ENCODE peak calls at places on chromosomes 5 and 9, in four cellular contexts. H is A549; U is CD8-positive, alpha-beta T cell; Y is pancreas. P is an unnamed sample.

GRCh38 chr5:172356047-172356446 is 72.5 kb upstream of the UBTD2 start:
- DNase-seq in U (no peak), H (no peak), Y (no peak), P (no peak)

GRCh38 chr9:123434619-123435240 is 78.7 kb downstream of the CRB2 start:
- DNase-seq in U (no peak), H (peak; percentile 56), Y (no peak), P (no peak)

GRCh38 chr5:66417681-66418248 is 178.4 kb upstream of the MAST4 start:
- DNase-seq in H (no peak), U (no peak), Y (no peak), P (no peak)

GRCh38 chr5:143168171-143168681 is 235.3 kb downstream of the NR3C1 start:
- DNase-seq in H (no peak), U (no peak), Y (no peak), P (no peak)

GRCh38 chr9:35723426-35723825 is 8.6 kb downstream of the TLN1 start:
- DNase-seq in U (no peak), H (no peak), Y (no peak), P (no peak)

GRCh38 chr5:377326-377981 is 55.9 kb downstream of the AHRR start:
- DNase-seq in H (no peak), U (peak; percentile 44), Y (no peak), P (no peak)

GRCh38 chr9:78439866-78440830 is 143.2 kb downstream of the PSAT1 start:
- DNase-seq in H (no peak), U (no peak), Y (no peak), P (no peak)

GRCh38 chr5:80960531-80961375 is 590 bp downstream of the RASGRF2 start:
- DNase-seq in U (peak; percentile 79), Y (no peak), H (peak; percentile 47), P (peak; percentile 40)

GRCh38 chr5:177496111-177497010 is 1.0 kb downstream of the PDLIM7 start:
- DNase-seq in Y (no peak), U (no peak), H (peak; percentile 86), P (peak; percentile 79)

GRCh38 chr9:74908665-74909064 is 20.9 kb upstream of the TRPM6 start:
- DNase-seq in U (no peak), H (no peak), Y (no peak), P (no peak)

GRCh38 chr5:55694152-55694830 is 17.8 kb downstream of the SLC38A9 start:
- DNase-seq in H (peak; percentile 77), U (no peak), Y (no peak), P (no peak)

GRCh38 chr9:86034863-86035734 is 64.3 kb downstream of the GOLM1 start:
- DNase-seq in Y (peak; percentile 27), H (peak; percentile 79), U (peak; percentile 34), P (no peak)

GRCh38 chr5:176750144-176750543 is 60.2 kb upstream of the UNC5A start:
- DNase-seq in Y (no peak), H (no peak), U (no peak), P (no peak)

GRCh38 chr5:35622974-35623373 is 5.3 kb downstream of the SPEF2 start:
- DNase-seq in H (no peak), U (no peak), Y (no peak), P (no peak)

GRCh38 chr9:136023401-136024225 is 62.4 kb upstream of the UBAC1 start:
- DNase-seq in H (no peak), Y (no peak), U (no peak), P (peak; percentile 82)

GRCh38 chr5:149937610-149938009 is 7.0 kb downstream of the PDE6A start:
- DNase-seq in H (peak; percentile 55), Y (no peak), U (no peak), P (no peak)

GRCh38 chr5:39256472-39256871 is 37.1 kb upstream of the FYB1 start:
- DNase-seq in Y (no peak), H (peak; percentile 72), U (no peak), P (no peak)

GRCh38 chr9:135703726-135704125 is 1.7 kb downstream of the KCNT1 start:
- DNase-seq in U (no peak), H (no peak), Y (no peak), P (no peak)

GRCh38 chr5:55691265-55692105 is 20.6 kb downstream of the SLC38A9 start:
- DNase-seq in U (no peak), Y (no peak), H (peak; percentile 55), P (no peak)

GRCh38 chr9:92187989-92188714 is 72.9 kb upstream of the SPTLC1 start:
- DNase-seq in H (no peak), Y (no peak), U (no peak), P (no peak)

GRCh38 chr5:10550222-10550995 is 13.5 kb upstream of the ANKRD33B start:
- DNase-seq in Y (no peak), H (no peak), U (no peak), P (no peak)

GRCh38 chr5:66796306-66797292 is 200.4 kb downstream of the MAST4 start:
- DNase-seq in U (no peak), H (peak; percentile 14), Y (no peak), P (no peak)

GRCh38 chr9:113317777-113318176 is 14.6 kb upstream of the RNF183 start:
- DNase-seq in Y (no peak), U (no peak), H (no peak), P (no peak)

GRCh38 chr5:103894882-103895281 is 332.3 kb upstream of the NUDT12 start:
- DNase-seq in Y (no peak), U (no peak), H (no peak), P (no peak)

GRCh38 chr9:127223810-127224177 is 40.8 kb upstream of the GARNL3 start:
- DNase-seq in U (no peak), H (no peak), Y (no peak), P (no peak)

GRCh38 chr5:44387391-44387790 is 1.8 kb downstream of the FGF10 start:
- DNase-seq in U (no peak), H (no peak), Y (peak; percentile 17), P (no peak)

GRCh38 chr5:27450607-27451006 is 412.2 kb upstream of the CDH9 start:
- DNase-seq in U (no peak), H (peak; percentile 5), Y (no peak), P (no peak)

GRCh38 chr5:126676195-126676624 is 75.5 kb downstream of the PHAX start:
- DNase-seq in U (peak; percentile 75), H (peak; percentile 62), Y (peak; percentile 44), P (no peak)

GRCh38 chr9:87107072-87107471 is 159.8 kb upstream of the GAS1 start:
- DNase-seq in Y (no peak), H (peak; percentile 17), U (no peak), P (no peak)
- TF ChIP-seq CTCF in Y (no peak), H (no peak), U (no peak), P (no peak)

DNA sequence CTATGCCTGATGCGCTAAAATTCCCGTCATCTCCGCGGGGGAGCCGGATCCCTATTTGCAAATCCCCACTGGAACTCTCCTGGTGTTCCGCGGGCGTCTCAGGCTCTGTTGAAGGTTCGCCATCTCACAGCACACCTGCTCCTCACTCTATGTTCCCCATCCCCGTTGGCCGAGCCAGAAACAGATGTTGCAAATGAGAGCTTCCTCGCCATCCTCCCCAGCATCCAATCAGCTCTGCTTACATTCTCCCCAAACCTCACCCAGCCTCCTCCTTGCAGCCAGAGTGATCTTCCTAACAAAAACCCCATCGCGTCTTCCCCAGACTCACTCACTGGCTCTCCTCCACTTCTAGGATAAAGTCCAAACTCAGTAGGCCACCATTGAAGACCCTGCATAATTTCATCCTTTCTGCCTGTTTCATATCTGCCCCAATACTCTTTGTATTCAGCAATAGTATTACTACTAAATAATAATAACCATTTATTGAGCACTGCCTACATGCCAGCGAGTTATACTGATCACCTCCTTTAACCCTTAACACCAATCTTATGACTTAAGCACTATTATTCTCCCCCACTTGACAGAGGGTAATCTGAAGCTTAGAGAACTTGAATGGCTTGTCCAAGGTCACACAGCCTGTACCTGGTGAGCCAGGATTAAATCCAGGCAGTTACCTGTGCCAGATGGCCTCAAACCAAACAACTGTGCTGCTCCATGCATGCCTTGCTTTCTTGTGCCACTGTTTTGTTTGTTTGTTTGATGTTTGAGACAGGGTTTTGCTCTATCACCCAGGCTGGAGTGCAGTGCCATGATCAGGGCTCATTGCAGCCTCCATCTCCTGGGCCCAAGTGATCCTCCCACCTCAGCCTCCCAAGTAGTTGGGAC is 14.0 kb downstream of the AQP7 start:
- DNase-seq in H (no peak), U (no peak), Y (no peak), P (no peak)
- H3K4me1 ChIP-seq in H (peaks cover 22% of the 10 kb centered on the region), U (no peaks in the 10 kb centered on the region), Y (peaks cover 11% of the 10 kb centered on the region), P (peaks cover 38% of the 10 kb centered on the region)

GRCh38 chr5:154157483-154158378 is 32.8 kb upstream of the GALNT10 start:
- DNase-seq in U (no peak), H (no peak), Y (no peak), P (no peak)
- TF ChIP-seq CTCF in U (no peak), H (peak; percentile 41), Y (no peak), P (peak; percentile 50)

GRCh38 chr9:37370282-37370681 is 52.2 kb upstream of the GRHPR start:
- DNase-seq in H (no peak), U (no peak), Y (no peak), P (no peak)
- H3K4me1 ChIP-seq in H (no peaks in the 10 kb centered on the region), U (no peaks in the 10 kb centered on the region), Y (no peaks in the 10 kb centered on the region), P (no peaks in the 10 kb centered on the region)

DNA sequence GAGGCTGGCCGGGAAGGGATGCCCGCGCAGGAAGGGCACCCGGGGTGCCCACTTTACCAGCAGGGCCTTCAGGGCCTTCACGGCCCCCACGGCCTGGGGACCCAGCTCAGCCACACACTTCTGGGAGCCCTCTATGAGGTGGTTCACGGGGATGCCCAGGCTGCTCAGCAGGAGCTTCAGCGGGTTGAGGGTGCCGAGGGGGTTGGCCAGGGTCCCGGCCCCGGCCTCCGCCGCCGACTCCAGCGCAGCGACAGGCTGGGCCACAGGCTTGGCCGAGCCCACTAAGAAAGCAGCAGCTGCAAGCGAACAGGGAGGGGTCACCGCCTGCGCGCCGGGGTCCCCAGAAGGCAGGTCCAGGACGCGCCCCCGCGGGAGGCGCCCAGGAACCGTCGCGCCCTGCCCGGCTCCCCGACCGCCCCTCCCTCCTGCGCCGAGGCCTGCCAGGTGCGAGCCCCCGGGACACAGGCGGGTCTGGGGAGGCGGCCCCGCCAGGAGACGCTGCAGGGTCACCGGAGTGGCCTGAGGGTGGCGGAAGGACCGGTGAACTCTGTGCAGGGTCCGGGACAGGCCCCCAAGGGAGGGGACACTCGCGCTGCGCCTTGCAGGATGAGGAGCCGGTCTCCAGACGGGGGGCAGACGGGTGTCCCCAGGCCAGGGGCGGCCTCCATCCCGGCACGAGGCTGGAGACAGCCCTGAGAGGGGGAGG is 603 bp downstream of the SCGB3A1 start:
- DNase-seq in U (peak; percentile 49), H (no peak), Y (no peak), P (no peak)
- TF ChIP-seq CTCF in U (no peak), H (no peak), Y (no peak), P (no peak)

DNA sequence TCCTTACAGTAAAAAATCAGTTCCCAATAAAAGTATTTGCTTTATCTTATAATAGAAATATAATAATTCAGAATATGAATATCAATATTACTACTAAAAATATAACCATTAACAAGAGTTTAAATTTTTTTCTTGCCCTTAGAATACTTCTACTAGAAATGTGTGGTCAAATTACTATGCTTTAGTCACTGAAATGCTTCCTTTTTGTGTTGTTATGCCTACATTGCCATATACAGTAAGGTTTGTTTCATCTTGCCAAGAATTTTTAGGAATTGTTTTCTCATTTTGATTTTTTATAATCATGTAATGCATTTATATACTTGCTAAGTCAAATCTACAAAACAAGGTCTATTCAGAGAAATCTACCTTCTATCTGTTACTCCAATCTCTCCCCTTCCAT is 181.7 kb downstream of the CDK5RAP2 start:
- DNase-seq in Y (no peak), H (no peak), U (no peak), P (no peak)
- H3K4me1 ChIP-seq in Y (no peaks in the 10 kb centered on the region), H (peaks cover 28% of the 10 kb centered on the region), U (peaks cover 18% of the 10 kb centered on the region), P (no peaks in the 10 kb centered on the region)

P was measured in heart right ventricle.